ENCODE peak calls at places on chromosome 14, in eight cellular contexts. One of them, this sample, is unnamed.

GRCh38 chr14:101716077-101716950 is 45.2 kb upstream of the PPP2R5C start:
- DNase-seq in DMS153: no peak
- DNase-seq in GM12865: no peak
- DNase-seq in aorta: no peak
- DNase-seq in mammary epithelial cell: no peak
- DNase-seq in DMS79: no peak
- DNase-seq in stimulated activated CD4-positive, alpha-beta T cell treated with anti-CD3 and anti-CD28 coated beads, Interleukin-2, amount 100 ng/mL, for 48 hours: no peak
- DNase-seq in GM03348: no peak
- DNase-seq in this sample: no peak

GRCh38 chr14:31166271-31166561 is 41.4 kb downstream of the HECTD1 start:
- DNase-seq in mammary epithelial cell: peak; percentile 8
- DNase-seq in DMS79: no peak
- DNase-seq in GM03348: no peak
- DNase-seq in stimulated activated CD4-positive, alpha-beta T cell treated with anti-CD3 and anti-CD28 coated beads, Interleukin-2, amount 100 ng/mL, for 48 hours: no peak
- DNase-seq in DMS153: no peak
- DNase-seq in GM12865: no peak
- DNase-seq in aorta: no peak
- DNase-seq in this sample: no peak

GRCh38 chr14:61462566-61463195 is 141.3 kb downstream of the PRKCH start:
- DNase-seq in mammary epithelial cell: peak; percentile 54
- DNase-seq in GM03348: peak; percentile 37
- DNase-seq in DMS79: no peak
- DNase-seq in stimulated activated CD4-positive, alpha-beta T cell treated with anti-CD3 and anti-CD28 coated beads, Interleukin-2, amount 100 ng/mL, for 48 hours: no peak
- DNase-seq in DMS153: no peak
- DNase-seq in aorta: no peak
- DNase-seq in GM12865: no peak
- DNase-seq in this sample: no peak

GRCh38 chr14:96752594-96752993 is 44.6 kb upstream of the VRK1 start:
- DNase-seq in DMS79: no peak
- DNase-seq in mammary epithelial cell: peak; percentile 32
- DNase-seq in GM03348: no peak
- DNase-seq in GM12865: no peak
- DNase-seq in stimulated activated CD4-positive, alpha-beta T cell treated with anti-CD3 and anti-CD28 coated beads, Interleukin-2, amount 100 ng/mL, for 48 hours: no peak
- DNase-seq in DMS153: no peak
- DNase-seq in aorta: no peak
- DNase-seq in this sample: no peak

GRCh38 chr14:32319368-32320049 is 9.6 kb upstream of the AKAP6 start:
- DNase-seq in aorta: no peak
- DNase-seq in mammary epithelial cell: peak; percentile 68
- DNase-seq in stimulated activated CD4-positive, alpha-beta T cell treated with anti-CD3 and anti-CD28 coated beads, Interleukin-2, amount 100 ng/mL, for 48 hours: no peak
- DNase-seq in GM03348: no peak
- DNase-seq in GM12865: no peak
- DNase-seq in DMS79: no peak
- DNase-seq in DMS153: peak; percentile 14
- DNase-seq in this sample: no peak

GRCh38 chr14:105067140-105067968 is 2.1 kb upstream of the GPR132 start:
- DNase-seq in mammary epithelial cell: peak; percentile 37
- DNase-seq in GM12865: peak; percentile 86
- DNase-seq in stimulated activated CD4-positive, alpha-beta T cell treated with anti-CD3 and anti-CD28 coated beads, Interleukin-2, amount 100 ng/mL, for 48 hours: peak; percentile 60
- DNase-seq in GM03348: peak; percentile 47
- DNase-seq in aorta: peak; percentile 49
- DNase-seq in DMS79: no peak
- DNase-seq in DMS153: no peak
- DNase-seq in this sample: peak; percentile 44

GRCh38 chr14:99764222-99764706 is 28.9 kb upstream of the EML1 start:
- DNase-seq in mammary epithelial cell: no peak
- DNase-seq in DMS153: no peak
- DNase-seq in DMS79: no peak
- DNase-seq in GM12865: no peak
- DNase-seq in aorta: no peak
- DNase-seq in stimulated activated CD4-positive, alpha-beta T cell treated with anti-CD3 and anti-CD28 coated beads, Interleukin-2, amount 100 ng/mL, for 48 hours: no peak
- DNase-seq in GM03348: no peak
- DNase-seq in this sample: no peak

GRCh38 chr14:49934638-49935037 is 41.8 kb downstream of the ARF6 start:
- DNase-seq in stimulated activated CD4-positive, alpha-beta T cell treated with anti-CD3 and anti-CD28 coated beads, Interleukin-2, amount 100 ng/mL, for 48 hours: no peak
- DNase-seq in mammary epithelial cell: no peak
- DNase-seq in DMS79: peak; percentile 81
- DNase-seq in DMS153: no peak
- DNase-seq in aorta: no peak
- DNase-seq in GM12865: no peak
- DNase-seq in GM03348: no peak
- DNase-seq in this sample: no peak

GRCh38 chr14:106210650-106211049 is 684.3 kb downstream of the TMEM121 start:
- DNase-seq in DMS153: no peak
- DNase-seq in mammary epithelial cell: no peak
- DNase-seq in stimulated activated CD4-positive, alpha-beta T cell treated with anti-CD3 and anti-CD28 coated beads, Interleukin-2, amount 100 ng/mL, for 48 hours: no peak
- DNase-seq in GM03348: no peak
- DNase-seq in GM12865: peak; percentile 8
- DNase-seq in DMS79: no peak
- DNase-seq in aorta: no peak
- DNase-seq in this sample: no peak

GRCh38 chr14:74401504-74402241 is 24.3 kb downstream of the SYNDIG1L start:
- DNase-seq in aorta: peak; percentile 69
- DNase-seq in GM12865: peak; percentile 82
- DNase-seq in DMS153: no peak
- DNase-seq in mammary epithelial cell: no peak
- DNase-seq in stimulated activated CD4-positive, alpha-beta T cell treated with anti-CD3 and anti-CD28 coated beads, Interleukin-2, amount 100 ng/mL, for 48 hours: peak; percentile 30
- DNase-seq in GM03348: no peak
- DNase-seq in DMS79: peak; percentile 22
- DNase-seq in this sample: peak; percentile 74

GRCh38 chr14:33938131-33938949 is 12.5 kb downstream of the EGLN3 start:
- DNase-seq in DMS79: peak; percentile 85
- DNase-seq in GM03348: no peak
- DNase-seq in mammary epithelial cell: peak; percentile 45
- DNase-seq in GM12865: no peak
- DNase-seq in DMS153: peak; percentile 78
- DNase-seq in aorta: peak; percentile 78
- DNase-seq in stimulated activated CD4-positive, alpha-beta T cell treated with anti-CD3 and anti-CD28 coated beads, Interleukin-2, amount 100 ng/mL, for 48 hours: no peak
- DNase-seq in this sample: no peak

GRCh38 chr14:73500360-73500759 is 9.6 kb downstream of the RIOX1 start:
- DNase-seq in DMS79: no peak
- DNase-seq in mammary epithelial cell: peak; percentile 47
- DNase-seq in DMS153: no peak
- DNase-seq in aorta: no peak
- DNase-seq in GM12865: no peak
- DNase-seq in stimulated activated CD4-positive, alpha-beta T cell treated with anti-CD3 and anti-CD28 coated beads, Interleukin-2, amount 100 ng/mL, for 48 hours: no peak
- DNase-seq in GM03348: no peak
- DNase-seq in this sample: no peak

GRCh38 chr14:77110286-77110685 is 12.2 kb downstream of the CIPC start:
- DNase-seq in GM03348: no peak
- DNase-seq in mammary epithelial cell: no peak
- DNase-seq in DMS79: no peak
- DNase-seq in GM12865: no peak
- DNase-seq in aorta: no peak
- DNase-seq in DMS153: no peak
- DNase-seq in stimulated activated CD4-positive, alpha-beta T cell treated with anti-CD3 and anti-CD28 coated beads, Interleukin-2, amount 100 ng/mL, for 48 hours: no peak
- DNase-seq in this sample: no peak

GRCh38 chr14:74380172-74380571 is 31.9 kb downstream of the VRTN start:
- DNase-seq in aorta: no peak
- DNase-seq in DMS153: no peak
- DNase-seq in mammary epithelial cell: no peak
- DNase-seq in stimulated activated CD4-positive, alpha-beta T cell treated with anti-CD3 and anti-CD28 coated beads, Interleukin-2, amount 100 ng/mL, for 48 hours: no peak
- DNase-seq in GM12865: no peak
- DNase-seq in DMS79: no peak
- DNase-seq in GM03348: no peak
- DNase-seq in this sample: no peak

GRCh38 chr14:45253754-45254300 is 825 bp upstream of the MIS18BP1 start:
- DNase-seq in DMS153: no peak
- DNase-seq in aorta: peak; percentile 58
- DNase-seq in GM12865: peak; percentile 7
- DNase-seq in DMS79: no peak
- DNase-seq in stimulated activated CD4-positive, alpha-beta T cell treated with anti-CD3 and anti-CD28 coated beads, Interleukin-2, amount 100 ng/mL, for 48 hours: peak; percentile 1
- DNase-seq in mammary epithelial cell: peak; percentile 63
- DNase-seq in GM03348: peak; percentile 17
- DNase-seq in this sample: no peak

GRCh38 chr14:76904100-76904739 is 78.0 kb downstream of the LRRC74A start:
- DNase-seq in stimulated activated CD4-positive, alpha-beta T cell treated with anti-CD3 and anti-CD28 coated beads, Interleukin-2, amount 100 ng/mL, for 48 hours: no peak
- DNase-seq in DMS79: no peak
- DNase-seq in GM12865: no peak
- DNase-seq in mammary epithelial cell: peak; percentile 42
- DNase-seq in DMS153: no peak
- DNase-seq in GM03348: peak; percentile 86
- DNase-seq in aorta: peak; percentile 66
- DNase-seq in this sample: no peak

GRCh38 chr14:91230363-91231035 is 14.0 kb downstream of the GPR68 start:
- DNase-seq in DMS153: no peak
- DNase-seq in mammary epithelial cell: no peak
- DNase-seq in stimulated activated CD4-positive, alpha-beta T cell treated with anti-CD3 and anti-CD28 coated beads, Interleukin-2, amount 100 ng/mL, for 48 hours: no peak
- DNase-seq in aorta: no peak
- DNase-seq in GM03348: peak; percentile 47
- DNase-seq in GM12865: peak; percentile 49
- DNase-seq in DMS79: no peak
- DNase-seq in this sample: no peak

GRCh38 chr14:103391048-103391447 is 5.8 kb downstream of the MARK3 start:
- DNase-seq in aorta: no peak
- DNase-seq in GM12865: peak; percentile 63
- DNase-seq in mammary epithelial cell: peak; percentile 51
- DNase-seq in DMS79: no peak
- DNase-seq in stimulated activated CD4-positive, alpha-beta T cell treated with anti-CD3 and anti-CD28 coated beads, Interleukin-2, amount 100 ng/mL, for 48 hours: no peak
- DNase-seq in GM03348: peak; percentile 61
- DNase-seq in DMS153: no peak
- DNase-seq in this sample: no peak

GRCh38 chr14:98069712-98070133 is 1202.3 kb downstream of the BCL11B start:
- DNase-seq in aorta: no peak
- DNase-seq in GM12865: no peak
- DNase-seq in DMS79: no peak
- DNase-seq in GM03348: no peak
- DNase-seq in mammary epithelial cell: peak; percentile 85
- DNase-seq in stimulated activated CD4-positive, alpha-beta T cell treated with anti-CD3 and anti-CD28 coated beads, Interleukin-2, amount 100 ng/mL, for 48 hours: no peak
- DNase-seq in DMS153: no peak
- DNase-seq in this sample: no peak

GRCh38 chr14:101504096-101504948 is 57.0 kb upstream of the DIO3 start:
- DNase-seq in aorta: peak; percentile 35
- DNase-seq in GM12865: no peak
- DNase-seq in DMS153: no peak
- DNase-seq in GM03348: no peak
- DNase-seq in DMS79: no peak
- DNase-seq in mammary epithelial cell: no peak
- DNase-seq in stimulated activated CD4-positive, alpha-beta T cell treated with anti-CD3 and anti-CD28 coated beads, Interleukin-2, amount 100 ng/mL, for 48 hours: no peak
- DNase-seq in this sample: no peak

GRCh38 chr14:29092121-29092520 is 325.5 kb downstream of the FOXG1 start:
- DNase-seq in DMS79: no peak
- DNase-seq in mammary epithelial cell: no peak
- DNase-seq in DMS153: no peak
- DNase-seq in GM03348: no peak
- DNase-seq in aorta: no peak
- DNase-seq in GM12865: no peak
- DNase-seq in stimulated activated CD4-positive, alpha-beta T cell treated with anti-CD3 and anti-CD28 coated beads, Interleukin-2, amount 100 ng/mL, for 48 hours: no peak
- DNase-seq in this sample: no peak

GRCh38 chr14:90388437-90388836 is 8.4 kb upstream of the CALM1 start:
- DNase-seq in DMS79: no peak
- DNase-seq in DMS153: no peak
- DNase-seq in GM03348: peak; percentile 48
- DNase-seq in GM12865: no peak
- DNase-seq in stimulated activated CD4-positive, alpha-beta T cell treated with anti-CD3 and anti-CD28 coated beads, Interleukin-2, amount 100 ng/mL, for 48 hours: no peak
- DNase-seq in mammary epithelial cell: peak; percentile 80
- DNase-seq in aorta: no peak
- DNase-seq in this sample: no peak

GRCh38 chr14:60981626-60982455 is 796 bp downstream of the SLC38A6 start:
- DNase-seq in DMS79: no peak
- DNase-seq in stimulated activated CD4-positive, alpha-beta T cell treated with anti-CD3 and anti-CD28 coated beads, Interleukin-2, amount 100 ng/mL, for 48 hours: no peak
- DNase-seq in DMS153: no peak
- DNase-seq in mammary epithelial cell: peak; percentile 70
- DNase-seq in aorta: no peak
- DNase-seq in GM03348: peak; percentile 56
- DNase-seq in GM12865: peak; percentile 15
- DNase-seq in this sample: no peak

GRCh38 chr14:95043314-95043713 is 114.0 kb downstream of the DICER1 start:
- DNase-seq in stimulated activated CD4-positive, alpha-beta T cell treated with anti-CD3 and anti-CD28 coated beads, Interleukin-2, amount 100 ng/mL, for 48 hours: no peak
- DNase-seq in DMS153: no peak
- DNase-seq in DMS79: no peak
- DNase-seq in aorta: no peak
- DNase-seq in GM12865: no peak
- DNase-seq in GM03348: no peak
- DNase-seq in mammary epithelial cell: no peak
- DNase-seq in this sample: no peak

GRCh38 chr14:105357626-105358025 is 40.7 kb upstream of the TEX22 start:
- DNase-seq in GM03348: no peak
- DNase-seq in stimulated activated CD4-positive, alpha-beta T cell treated with anti-CD3 and anti-CD28 coated beads, Interleukin-2, amount 100 ng/mL, for 48 hours: no peak
- DNase-seq in DMS153: no peak
- DNase-seq in mammary epithelial cell: no peak
- DNase-seq in GM12865: no peak
- DNase-seq in DMS79: no peak
- DNase-seq in aorta: no peak
- DNase-seq in this sample: no peak

GRCh38 chr14:51726166-51726899 is 74.6 kb downstream of the FRMD6 start:
- DNase-seq in aorta: no peak
- DNase-seq in stimulated activated CD4-positive, alpha-beta T cell treated with anti-CD3 and anti-CD28 coated beads, Interleukin-2, amount 100 ng/mL, for 48 hours: no peak
- DNase-seq in GM03348: peak; percentile 52
- DNase-seq in DMS153: no peak
- DNase-seq in mammary epithelial cell: no peak
- DNase-seq in DMS79: no peak
- DNase-seq in GM12865: no peak
- DNase-seq in this sample: no peak

GRCh38 chr14:101980700-101981099 is 16.3 kb downstream of the DYNC1H1 start:
- DNase-seq in stimulated activated CD4-positive, alpha-beta T cell treated with anti-CD3 and anti-CD28 coated beads, Interleukin-2, amount 100 ng/mL, for 48 hours: no peak
- DNase-seq in aorta: peak; percentile 70
- DNase-seq in GM12865: peak; percentile 82
- DNase-seq in DMS153: no peak
- DNase-seq in mammary epithelial cell: peak; percentile 98
- DNase-seq in GM03348: peak; percentile 90
- DNase-seq in DMS79: no peak
- DNase-seq in this sample: peak; percentile 75

GRCh38 chr14:70585221-70585620 is 15.2 kb downstream of the MED6 start:
- DNase-seq in DMS153: no peak
- DNase-seq in DMS79: no peak
- DNase-seq in aorta: no peak
- DNase-seq in GM03348: no peak
- DNase-seq in GM12865: no peak
- DNase-seq in stimulated activated CD4-positive, alpha-beta T cell treated with anti-CD3 and anti-CD28 coated beads, Interleukin-2, amount 100 ng/mL, for 48 hours: peak; percentile 17
- DNase-seq in mammary epithelial cell: peak; percentile 21
- DNase-seq in this sample: no peak

GRCh38 chr14:99412122-99413061 is 68.3 kb downstream of the SETD3 start:
- DNase-seq in aorta: no peak
- DNase-seq in GM12865: no peak
- DNase-seq in GM03348: no peak
- DNase-seq in DMS153: no peak
- DNase-seq in mammary epithelial cell: no peak
- DNase-seq in stimulated activated CD4-positive, alpha-beta T cell treated with anti-CD3 and anti-CD28 coated beads, Interleukin-2, amount 100 ng/mL, for 48 hours: no peak
- DNase-seq in DMS79: no peak
- DNase-seq in this sample: no peak

GRCh38 chr14:64772394-64772950 is 68.2 kb downstream of the PLEKHG3 start:
- DNase-seq in aorta: no peak
- DNase-seq in stimulated activated CD4-positive, alpha-beta T cell treated with anti-CD3 and anti-CD28 coated beads, Interleukin-2, amount 100 ng/mL, for 48 hours: no peak
- DNase-seq in GM12865: no peak
- DNase-seq in DMS153: no peak
- DNase-seq in GM03348: no peak
- DNase-seq in DMS79: no peak
- DNase-seq in mammary epithelial cell: no peak
- DNase-seq in this sample: no peak

GRCh38 chr14:58765375-58765774 is 127.6 kb downstream of the DACT1 start:
- DNase-seq in DMS79: no peak
- DNase-seq in stimulated activated CD4-positive, alpha-beta T cell treated with anti-CD3 and anti-CD28 coated beads, Interleukin-2, amount 100 ng/mL, for 48 hours: no peak
- DNase-seq in mammary epithelial cell: no peak
- DNase-seq in GM12865: no peak
- DNase-seq in aorta: no peak
- DNase-seq in DMS153: no peak
- DNase-seq in GM03348: no peak
- DNase-seq in this sample: no peak